ENCODE peak calls at places on chromosome 7, in nine cellular contexts. One of them, this sample, is unnamed.
A peak's percentile ranks its signal among the peaks of the same experiment; 100 is the strongest.

GRCh38 chr7:98870071-98870651 is 347 bp upstream of the TMEM130 start:
- DNase-seq in gastrocnemius medialis: no peak
- DNase-seq in HepG2: no peak
- DNase-seq in Peyer's patch: peak; percentile 52
- DNase-seq in PC-9: peak; percentile 78
- DNase-seq in A673: peak; percentile 64
- DNase-seq in upper lobe of right lung: peak; percentile 74
- DNase-seq in hepatocyte: peak; percentile 67
- DNase-seq in body of pancreas: peak; percentile 28
- DNase-seq in this sample: peak; percentile 92

GRCh38 chr7:110386914-110387313 is 704.0 kb upstream of the LRRN3 start:
- DNase-seq in gastrocnemius medialis: no peak
- DNase-seq in HepG2: peak; percentile 57
- DNase-seq in Peyer's patch: no peak
- DNase-seq in PC-9: peak; percentile 81
- DNase-seq in A673: no peak
- DNase-seq in upper lobe of right lung: no peak
- DNase-seq in hepatocyte: peak; percentile 69
- DNase-seq in body of pancreas: no peak
- DNase-seq in this sample: no peak

GRCh38 chr7:25216837-25217236 is 11.4 kb downstream of the NPVF start:
- DNase-seq in gastrocnemius medialis: no peak
- DNase-seq in HepG2: peak; percentile 39
- DNase-seq in Peyer's patch: no peak
- DNase-seq in PC-9: no peak
- DNase-seq in A673: peak; percentile 69
- DNase-seq in upper lobe of right lung: no peak
- DNase-seq in hepatocyte: peak; percentile 72
- DNase-seq in body of pancreas: no peak
- DNase-seq in this sample: no peak

GRCh38 chr7:5643280-5643679 is 138.2 kb downstream of the RNF216 start:
- DNase-seq in gastrocnemius medialis: no peak
- DNase-seq in HepG2: no peak
- DNase-seq in Peyer's patch: peak; percentile 35
- DNase-seq in PC-9: peak; percentile 70
- DNase-seq in A673: peak; percentile 33
- DNase-seq in upper lobe of right lung: no peak
- DNase-seq in hepatocyte: no peak
- DNase-seq in body of pancreas: peak; percentile 34
- DNase-seq in this sample: no peak

GRCh38 chr7:21193895-21194294 is 234.0 kb upstream of the SP4 start:
- DNase-seq in gastrocnemius medialis: no peak
- DNase-seq in HepG2: no peak
- DNase-seq in Peyer's patch: no peak
- DNase-seq in PC-9: no peak
- DNase-seq in A673: no peak
- DNase-seq in upper lobe of right lung: no peak
- DNase-seq in hepatocyte: no peak
- DNase-seq in body of pancreas: no peak
- DNase-seq in this sample: no peak

GRCh38 chr7:92588561-92588960 is 1.6 kb downstream of the FAM133B start:
- DNase-seq in gastrocnemius medialis: no peak
- DNase-seq in HepG2: no peak
- DNase-seq in Peyer's patch: no peak
- DNase-seq in PC-9: no peak
- DNase-seq in A673: peak; percentile 13
- DNase-seq in upper lobe of right lung: no peak
- DNase-seq in hepatocyte: no peak
- DNase-seq in body of pancreas: no peak
- DNase-seq in this sample: no peak

GRCh38 chr7:83101540-83101939 is 61.1 kb downstream of the PCLO start:
- DNase-seq in gastrocnemius medialis: no peak
- DNase-seq in HepG2: no peak
- DNase-seq in Peyer's patch: no peak
- DNase-seq in PC-9: no peak
- DNase-seq in A673: no peak
- DNase-seq in upper lobe of right lung: no peak
- DNase-seq in hepatocyte: no peak
- DNase-seq in body of pancreas: no peak
- DNase-seq in this sample: no peak

GRCh38 chr7:146115665-146116451 is 743 bp upstream of the CNTNAP2 start:
- DNase-seq in gastrocnemius medialis: no peak
- DNase-seq in HepG2: no peak
- DNase-seq in Peyer's patch: no peak
- DNase-seq in PC-9: no peak
- DNase-seq in A673: peak; percentile 77
- DNase-seq in upper lobe of right lung: peak; percentile 68
- DNase-seq in hepatocyte: peak; percentile 86
- DNase-seq in body of pancreas: peak; percentile 35
- DNase-seq in this sample: peak; percentile 48

DNA sequence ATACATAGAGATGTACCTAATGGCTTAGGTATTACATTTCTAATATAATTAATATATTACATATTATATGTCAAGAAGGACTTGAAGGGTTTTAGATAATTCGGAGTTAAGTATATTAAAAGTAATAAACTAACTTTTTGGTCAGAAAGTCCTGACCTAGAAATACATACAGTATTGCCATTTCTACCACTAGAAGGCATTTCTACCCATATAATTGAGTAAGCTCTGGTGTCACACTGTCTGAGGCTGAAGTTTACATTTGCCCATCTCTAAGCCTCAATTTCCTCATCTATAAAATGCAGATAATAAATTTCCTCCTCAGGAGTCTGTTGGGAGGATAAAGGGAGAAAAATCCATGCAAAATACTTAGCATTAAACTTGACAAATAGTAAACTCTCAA is 7.1 kb downstream of the FKBP14 start:
- DNase-seq in gastrocnemius medialis: no peak
- DNase-seq in HepG2: no peak
- DNase-seq in Peyer's patch: no peak
- DNase-seq in PC-9: no peak
- DNase-seq in A673: no peak
- DNase-seq in upper lobe of right lung: no peak
- DNase-seq in hepatocyte: no peak
- DNase-seq in body of pancreas: no peak
- DNase-seq in this sample: no peak
- TF ChIP-seq CTCF in gastrocnemius medialis: no peak
- TF ChIP-seq CTCF in HepG2: no peak
- TF ChIP-seq CTCF in Peyer's patch: no peak
- TF ChIP-seq CTCF in PC-9: no peak
- TF ChIP-seq CTCF in A673: no peak
- TF ChIP-seq CTCF in upper lobe of right lung: no peak
- TF ChIP-seq CTCF in hepatocyte: peak; percentile 22
- TF ChIP-seq CTCF in body of pancreas: no peak
- TF ChIP-seq CTCF in this sample: no peak

DNA sequence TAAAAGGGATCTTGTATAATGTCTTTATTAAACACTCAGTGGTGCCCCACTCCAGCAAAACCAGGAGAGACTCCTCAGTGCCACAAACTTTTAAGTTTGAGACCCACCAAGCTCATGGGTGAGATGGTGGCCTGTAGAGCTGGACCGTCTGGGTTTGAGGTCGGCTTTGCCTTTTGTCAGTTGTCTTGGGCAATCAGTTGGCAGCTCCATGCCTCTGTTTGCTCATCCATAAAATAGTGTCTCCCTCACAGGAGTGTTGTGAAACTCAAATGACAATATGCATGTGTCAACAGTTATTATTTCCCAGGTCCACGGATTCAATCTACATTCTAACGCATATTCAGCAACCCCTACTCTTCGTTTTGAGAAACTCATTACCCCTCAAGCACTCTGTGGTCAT is 367.9 kb upstream of the C7orf33 start:
- DNase-seq in gastrocnemius medialis: no peak
- DNase-seq in HepG2: no peak
- DNase-seq in Peyer's patch: no peak
- DNase-seq in PC-9: no peak
- DNase-seq in A673: no peak
- DNase-seq in upper lobe of right lung: no peak
- DNase-seq in hepatocyte: no peak
- DNase-seq in body of pancreas: no peak
- DNase-seq in this sample: no peak
- H3K4me1 ChIP-seq in gastrocnemius medialis: no peaks in the 10 kb centered on the region
- H3K4me1 ChIP-seq in HepG2: no peaks in the 10 kb centered on the region
- H3K4me1 ChIP-seq in Peyer's patch: no peaks in the 10 kb centered on the region
- H3K4me1 ChIP-seq in PC-9: no peaks in the 10 kb centered on the region
- H3K4me1 ChIP-seq in A673: no peaks in the 10 kb centered on the region
- H3K4me1 ChIP-seq in upper lobe of right lung: no peaks in the 10 kb centered on the region
- H3K4me1 ChIP-seq in hepatocyte: no peaks in the 10 kb centered on the region
- H3K4me1 ChIP-seq in body of pancreas: no peaks in the 10 kb centered on the region
- H3K4me1 ChIP-seq in this sample: no peaks in the 10 kb centered on the region

GRCh38 chr7:63953181-63953580 is 45.5 kb upstream of the ZNF722 start:
- DNase-seq in gastrocnemius medialis: no peak
- DNase-seq in HepG2: no peak
- DNase-seq in Peyer's patch: no peak
- DNase-seq in PC-9: no peak
- DNase-seq in A673: no peak
- DNase-seq in upper lobe of right lung: no peak
- DNase-seq in hepatocyte: no peak
- DNase-seq in body of pancreas: no peak
- DNase-seq in this sample: no peak
- H3K9me3 ChIP-seq in gastrocnemius medialis: no peaks in the 10 kb centered on the region
- H3K9me3 ChIP-seq in HepG2: peaks cover 85% of the 10 kb centered on the region
- H3K9me3 ChIP-seq in Peyer's patch: no peaks in the 10 kb centered on the region
- H3K9me3 ChIP-seq in PC-9: no peaks in the 10 kb centered on the region
- H3K9me3 ChIP-seq in A673: peaks cover 46% of the 10 kb centered on the region
- H3K9me3 ChIP-seq in upper lobe of right lung: peaks cover 4% of the 10 kb centered on the region
- H3K9me3 ChIP-seq in hepatocyte: peaks cover under 1% of the 10 kb centered on the region
- H3K9me3 ChIP-seq in body of pancreas: no peaks in the 10 kb centered on the region
- H3K9me3 ChIP-seq in this sample: peaks cover 6% of the 10 kb centered on the region

DNA sequence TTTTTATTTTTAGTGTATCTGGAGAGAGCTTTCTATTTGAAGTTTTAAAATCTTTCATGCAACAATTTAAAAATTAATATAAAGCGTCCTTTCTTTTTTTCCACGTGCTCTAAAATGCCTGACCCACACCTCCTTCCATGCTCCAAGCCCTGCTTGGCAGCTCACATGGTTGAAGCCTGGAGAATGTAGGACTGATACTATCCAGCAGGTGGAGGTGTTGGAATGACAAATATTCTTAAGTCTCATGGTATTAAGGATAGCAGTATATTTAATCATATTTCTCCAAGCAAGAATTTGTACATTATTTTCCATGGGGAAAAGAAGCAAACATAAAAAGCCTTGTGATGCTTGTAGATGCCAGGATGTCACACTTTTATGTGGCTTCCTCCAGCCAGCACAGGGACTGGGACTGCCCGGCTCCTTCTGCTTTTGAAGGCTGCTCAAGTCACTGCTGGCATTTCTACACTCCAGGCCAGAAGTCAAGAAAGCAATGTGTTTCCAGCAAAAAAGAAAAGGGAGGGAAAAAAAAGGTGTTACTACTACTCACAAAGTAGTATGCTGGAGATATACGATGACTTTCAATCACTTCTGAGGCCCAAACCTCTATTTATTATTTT is 49.7 kb downstream of the BZW2 start:
- DNase-seq in gastrocnemius medialis: no peak
- DNase-seq in HepG2: peak; percentile 40
- DNase-seq in Peyer's patch: no peak
- DNase-seq in PC-9: peak; percentile 37
- DNase-seq in A673: peak; percentile 83
- DNase-seq in upper lobe of right lung: no peak
- DNase-seq in hepatocyte: peak; percentile 70
- DNase-seq in body of pancreas: peak; percentile 49
- DNase-seq in this sample: peak; percentile 38
- TF ChIP-seq CTCF in gastrocnemius medialis: peak; percentile 23
- TF ChIP-seq CTCF in HepG2: peak; percentile 63
- TF ChIP-seq CTCF in Peyer's patch: peak; percentile 77
- TF ChIP-seq CTCF in PC-9: peak; percentile 89
- TF ChIP-seq CTCF in A673: peak; percentile 69
- TF ChIP-seq CTCF in upper lobe of right lung: peak; percentile 61
- TF ChIP-seq CTCF in hepatocyte: peak; percentile 64
- TF ChIP-seq CTCF in body of pancreas: peak; percentile 55
- TF ChIP-seq CTCF in this sample: peak; percentile 61

GRCh38 chr7:104453190-104453589 is 124.8 kb downstream of the LHFPL3 start:
- DNase-seq in gastrocnemius medialis: no peak
- DNase-seq in HepG2: no peak
- DNase-seq in Peyer's patch: no peak
- DNase-seq in PC-9: no peak
- DNase-seq in A673: no peak
- DNase-seq in upper lobe of right lung: no peak
- DNase-seq in hepatocyte: no peak
- DNase-seq in body of pancreas: no peak
- DNase-seq in this sample: no peak

DNA sequence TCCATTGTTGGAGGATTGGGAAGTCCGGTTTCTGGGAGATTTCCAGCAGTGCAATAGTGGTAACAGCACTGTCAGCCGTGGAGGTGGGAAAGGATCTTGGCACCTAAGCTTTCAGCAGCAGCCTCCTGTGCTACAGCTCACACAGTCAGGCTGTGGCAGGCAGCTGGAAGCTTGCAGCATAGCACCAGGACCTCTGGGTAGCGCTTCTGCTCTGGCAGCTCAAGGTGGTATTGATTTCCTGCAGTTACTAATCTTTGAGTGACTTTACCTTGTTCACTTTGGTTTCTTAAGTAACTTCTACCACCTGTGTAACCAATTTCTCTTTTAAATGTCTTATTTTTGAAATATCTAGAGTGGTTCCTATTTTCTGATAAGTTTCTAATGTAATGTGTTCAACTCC is 130.5 kb downstream of the LHFPL3 start:
- DNase-seq in gastrocnemius medialis: no peak
- DNase-seq in HepG2: no peak
- DNase-seq in Peyer's patch: no peak
- DNase-seq in PC-9: no peak
- DNase-seq in A673: no peak
- DNase-seq in upper lobe of right lung: no peak
- DNase-seq in hepatocyte: no peak
- DNase-seq in body of pancreas: peak; percentile 30
- DNase-seq in this sample: no peak
- H3K4me1 ChIP-seq in gastrocnemius medialis: no peaks in the 10 kb centered on the region
- H3K4me1 ChIP-seq in HepG2: no peaks in the 10 kb centered on the region
- H3K4me1 ChIP-seq in Peyer's patch: no peaks in the 10 kb centered on the region
- H3K4me1 ChIP-seq in PC-9: no peaks in the 10 kb centered on the region
- H3K4me1 ChIP-seq in A673: no peaks in the 10 kb centered on the region
- H3K4me1 ChIP-seq in upper lobe of right lung: no peaks in the 10 kb centered on the region
- H3K4me1 ChIP-seq in hepatocyte: no peaks in the 10 kb centered on the region
- H3K4me1 ChIP-seq in body of pancreas: no peaks in the 10 kb centered on the region
- H3K4me1 ChIP-seq in this sample: no peaks in the 10 kb centered on the region

DNA sequence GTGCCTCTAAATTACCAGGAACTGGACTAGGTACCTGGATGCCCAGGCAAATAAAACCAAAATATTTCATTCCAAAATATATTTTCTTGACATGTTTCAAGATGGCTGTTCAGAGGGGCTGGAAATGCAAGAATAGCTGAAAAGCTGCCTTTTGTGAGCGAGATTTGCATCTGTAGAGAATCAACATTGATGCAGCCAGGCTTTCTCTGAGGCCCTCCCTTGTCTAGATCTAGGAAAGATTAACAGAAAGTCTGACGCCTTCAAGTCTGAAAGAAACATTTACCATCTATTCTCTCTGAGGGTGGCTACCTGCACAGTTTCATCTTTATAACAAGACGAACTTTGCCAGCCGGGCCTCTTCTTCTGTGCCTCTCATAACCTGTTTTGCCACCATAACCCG is 170.1 kb downstream of the AKR1D1 start:
- DNase-seq in gastrocnemius medialis: no peak
- DNase-seq in HepG2: no peak
- DNase-seq in Peyer's patch: no peak
- DNase-seq in PC-9: no peak
- DNase-seq in A673: no peak
- DNase-seq in upper lobe of right lung: no peak
- DNase-seq in hepatocyte: peak; percentile 19
- DNase-seq in body of pancreas: no peak
- DNase-seq in this sample: no peak
- H3K9me3 ChIP-seq in gastrocnemius medialis: no peaks in the 10 kb centered on the region
- H3K9me3 ChIP-seq in HepG2: peaks cover 18% of the 10 kb centered on the region
- H3K9me3 ChIP-seq in Peyer's patch: no peaks in the 10 kb centered on the region
- H3K9me3 ChIP-seq in PC-9: peaks cover 11% of the 10 kb centered on the region
- H3K9me3 ChIP-seq in A673: no peaks in the 10 kb centered on the region
- H3K9me3 ChIP-seq in upper lobe of right lung: peaks cover 10% of the 10 kb centered on the region
- H3K9me3 ChIP-seq in hepatocyte: no peaks in the 10 kb centered on the region
- H3K9me3 ChIP-seq in body of pancreas: peaks cover 7% of the 10 kb centered on the region
- H3K9me3 ChIP-seq in this sample: no peaks in the 10 kb centered on the region

This sample was measured in BE2C.